ENCODE peak calls at places on chromosomes 6 and 20, in nine cellular contexts. H is Caki2; T is uterus; V is CD4-positive, CD25-positive, alpha-beta regulatory T cell; X is ELF-1; I is GM12891; A is islet precursor cell; Y is amniotic stem cell; W is NCI-H2081. C is an unnamed sample.

GRCh38 chr6:149473080-149474052 is 11.4 kb downstream of the ZC3H12D start:
- DNase-seq in H (no peak), T (no peak), V (peak), X (no peak), I (no peak), A (no peak), Y (no peak), W (no peak), C (no peak)

GRCh38 chr20:47027042-47027441 is 132.4 kb downstream of the EYA2 start:
- DNase-seq in H (no peak), T (no peak), V (no peak), X (no peak), I (no peak), A (no peak), Y (no peak), W (no peak), C (no peak)

GRCh38 chr6:26155066-26155925 is 68.1 kb downstream of the HFE start:
- DNase-seq in H (peak), T (peak), V (no peak), X (peak), I (no peak), A (no peak), Y (no peak), W (peak), C (peak)

GRCh38 chr20:1382670-1383069 is 10.2 kb downstream of the FKBP1A start:
- DNase-seq in H (no peak), T (peak), V (no peak), X (no peak), I (no peak), A (no peak), Y (no peak), W (no peak), C (no peak)

GRCh38 chr20:44918761-44919160 is 8.9 kb downstream of the PABPC1L start:
- DNase-seq in H (no peak), T (no peak), V (no peak), X (no peak), I (no peak), A (no peak), Y (no peak), W (no peak), C (no peak)

GRCh38 chr6:18121580-18122127 is 823 bp downstream of the NHLRC1 start:
- DNase-seq in H (no peak), T (peak), V (no peak), X (peak), I (no peak), A (no peak), Y (no peak), W (no peak), C (no peak)

GRCh38 chr6:111745186-111745585 is 128.1 kb downstream of the FYN start:
- DNase-seq in H (no peak), T (no peak), V (no peak), X (no peak), I (no peak), A (no peak), Y (no peak), W (no peak), C (no peak)

GRCh38 chr6:147904416-147904815 is 395.9 kb downstream of the SAMD5 start:
- DNase-seq in H (no peak), T (no peak), V (no peak), X (no peak), I (no peak), A (no peak), Y (no peak), W (no peak), C (no peak)